ENCODE peak calls at places on chromosomes 16 and 17, in four cellular contexts. One of them, this sample, is unnamed.
A peak's percentile ranks its signal among the peaks of the same experiment; 100 is the strongest.

GRCh38 chr16:70561623-70562022 is 38.0 kb downstream of the SF3B3 start:
- DNase-seq in tibial artery: no peak
- DNase-seq in fibroblast of mammary gland: no peak
- DNase-seq in AG09309: no peak
- DNase-seq in this sample: peak; percentile 90

GRCh38 chr16:29662729-29663019 is 373 bp upstream of the SPN start:
- DNase-seq in tibial artery: no peak
- DNase-seq in fibroblast of mammary gland: no peak
- DNase-seq in AG09309: no peak
- DNase-seq in this sample: no peak

GRCh38 chr17:66647391-66647983 is 187.4 kb upstream of the CACNG5 start:
- DNase-seq in tibial artery: no peak
- DNase-seq in fibroblast of mammary gland: no peak
- DNase-seq in AG09309: no peak
- DNase-seq in this sample: no peak

GRCh38 chr17:80605326-80606066 is 60.9 kb downstream of the RPTOR start:
- DNase-seq in tibial artery: no peak
- DNase-seq in fibroblast of mammary gland: peak; percentile 59
- DNase-seq in AG09309: no peak
- DNase-seq in this sample: peak; percentile 97

GRCh38 chr16:52389045-52389444 is 157.9 kb downstream of the TOX3 start:
- DNase-seq in tibial artery: no peak
- DNase-seq in fibroblast of mammary gland: no peak
- DNase-seq in AG09309: no peak
- DNase-seq in this sample: no peak

GRCh38 chr16:19153876-19154275 is 14.2 kb upstream of the SYT17 start:
- DNase-seq in tibial artery: no peak
- DNase-seq in fibroblast of mammary gland: peak; percentile 10
- DNase-seq in AG09309: no peak
- DNase-seq in this sample: no peak

GRCh38 chr17:76419576-76420245 is 33.2 kb downstream of the UBE2O start:
- DNase-seq in tibial artery: no peak
- DNase-seq in fibroblast of mammary gland: no peak
- DNase-seq in AG09309: no peak
- DNase-seq in this sample: no peak

GRCh38 chr17:44314869-44315661 is 6.7 kb downstream of the RUNDC3A start:
- DNase-seq in tibial artery: no peak
- DNase-seq in fibroblast of mammary gland: no peak
- DNase-seq in AG09309: no peak
- DNase-seq in this sample: peak; percentile 72

GRCh38 chr17:73091770-73092517 is 544 bp downstream of the SLC39A11 start:
- DNase-seq in tibial artery: peak; percentile 33
- DNase-seq in fibroblast of mammary gland: no peak
- DNase-seq in AG09309: no peak
- DNase-seq in this sample: peak; percentile 91

GRCh38 chr17:43771463-43771862 is 7.3 kb downstream of the DUSP3 start:
- DNase-seq in tibial artery: no peak
- DNase-seq in fibroblast of mammary gland: no peak
- DNase-seq in AG09309: no peak
- DNase-seq in this sample: no peak

GRCh38 chr16:57592591-57593003 is 35.8 kb upstream of the ADGRG1 start:
- DNase-seq in tibial artery: no peak
- DNase-seq in fibroblast of mammary gland: no peak
- DNase-seq in AG09309: no peak
- DNase-seq in this sample: no peak

GRCh38 chr17:27846042-27846655 is 45.8 kb upstream of the NOS2 start:
- DNase-seq in tibial artery: no peak
- DNase-seq in fibroblast of mammary gland: no peak
- DNase-seq in AG09309: no peak
- DNase-seq in this sample: no peak

DNA sequence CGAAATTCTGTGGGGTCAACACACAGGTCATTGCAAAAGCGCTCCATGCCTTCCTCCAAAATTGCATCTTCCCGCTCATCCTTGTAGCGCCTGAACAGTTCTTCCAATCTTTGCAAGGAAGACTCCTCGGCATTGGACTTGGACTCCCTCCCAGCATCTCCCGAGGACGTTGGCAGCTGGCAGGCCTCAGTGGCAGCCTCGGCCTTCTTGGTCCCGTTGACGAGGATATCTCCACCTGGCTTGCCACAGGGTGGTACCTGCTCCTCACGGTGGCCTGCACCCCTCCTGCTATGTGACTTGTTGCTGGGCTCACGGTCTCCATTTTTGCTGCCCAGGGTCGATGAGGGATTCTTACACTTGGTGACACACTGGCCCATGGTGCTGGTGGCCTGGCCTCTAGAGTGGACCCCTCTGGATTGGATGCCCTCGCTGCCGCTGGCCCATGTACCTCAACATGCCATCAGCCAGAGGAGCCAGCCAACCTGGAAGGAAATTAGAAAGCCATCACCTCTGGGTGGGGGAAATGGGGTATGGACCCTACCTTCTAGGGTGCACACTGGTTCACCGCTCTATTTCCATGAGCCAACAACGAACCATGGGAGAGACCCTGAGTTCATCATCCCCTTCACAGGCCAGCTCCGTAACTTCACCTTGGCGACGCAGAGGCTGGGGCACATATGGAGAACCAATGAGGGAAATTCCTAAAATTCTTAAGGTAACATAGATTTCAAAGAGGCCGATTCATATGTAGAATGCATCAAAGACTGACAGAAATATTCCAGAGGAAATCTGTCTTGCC is 37.8 kb downstream of the DCUN1D3 start:
- DNase-seq in tibial artery: no peak
- DNase-seq in fibroblast of mammary gland: no peak
- DNase-seq in AG09309: no peak
- DNase-seq in this sample: no peak
- H3K4me3 ChIP-seq in tibial artery: no peak overlapping the region
- H3K4me3 ChIP-seq in fibroblast of mammary gland: no peak overlapping the region
- H3K4me3 ChIP-seq in AG09309: no peak overlapping the region
- H3K4me3 ChIP-seq in this sample: no peak overlapping the region

DNA sequence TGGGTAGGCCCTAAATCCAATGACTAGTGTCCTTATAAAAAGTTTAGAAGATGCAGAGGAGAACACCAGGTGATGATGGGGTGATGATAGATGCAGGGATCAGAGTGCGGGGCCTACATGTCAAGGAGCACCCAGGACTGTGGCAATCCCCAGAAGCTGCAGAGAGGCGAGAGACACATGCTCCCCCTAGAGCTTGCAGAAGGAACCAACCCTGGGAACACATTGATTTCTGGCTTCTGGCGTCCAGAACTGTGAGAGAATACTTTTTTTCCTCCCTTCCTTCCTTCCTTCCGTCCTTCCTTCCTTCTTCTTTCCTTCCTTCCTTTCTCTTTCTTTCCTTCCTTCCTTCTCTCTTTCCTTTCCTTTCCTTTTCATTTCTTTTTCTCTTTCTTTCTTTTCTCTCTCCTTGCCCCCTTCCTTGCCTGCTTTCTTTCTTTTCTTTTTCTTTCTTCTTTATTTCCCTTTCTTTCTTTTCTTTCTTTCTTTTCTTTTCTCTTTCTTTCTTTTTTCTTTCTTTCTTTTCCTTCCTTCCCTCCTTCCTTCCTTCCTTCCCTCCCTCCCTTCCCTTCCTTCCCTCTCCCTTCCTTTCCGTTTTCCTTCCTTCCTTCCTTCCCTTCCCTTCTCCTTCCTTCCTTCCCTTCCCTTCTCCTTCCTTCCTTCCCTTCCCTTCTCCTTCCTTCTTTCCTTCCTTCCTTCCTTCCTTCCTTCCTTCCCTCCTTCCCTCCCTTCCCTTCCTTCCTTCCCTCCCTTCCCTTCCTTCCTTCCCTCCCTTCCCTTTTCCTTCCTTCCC is 134.3 kb downstream of the HAPSTR1 start:
- DNase-seq in tibial artery: no peak
- DNase-seq in fibroblast of mammary gland: no peak
- DNase-seq in AG09309: no peak
- DNase-seq in this sample: no peak
- TF ChIP-seq CTCF in tibial artery: no peak
- TF ChIP-seq CTCF in fibroblast of mammary gland: peak; percentile 26
- TF ChIP-seq CTCF in AG09309: peak; percentile 41
- TF ChIP-seq CTCF in this sample: no peak

GRCh38 chr17:6666077-6666521 is 14.5 kb downstream of the C17orf100 start:
- DNase-seq in tibial artery: peak; percentile 69
- DNase-seq in fibroblast of mammary gland: peak; percentile 81
- DNase-seq in AG09309: peak; percentile 56
- DNase-seq in this sample: peak; percentile 89

GRCh38 chr17:6661464-6661848 is 9.9 kb downstream of the C17orf100 start:
- DNase-seq in tibial artery: no peak
- DNase-seq in fibroblast of mammary gland: no peak
- DNase-seq in AG09309: no peak
- DNase-seq in this sample: no peak

GRCh38 chr17:6660101-6660500 is 8.5 kb downstream of the C17orf100 start:
- DNase-seq in tibial artery: no peak
- DNase-seq in fibroblast of mammary gland: no peak
- DNase-seq in AG09309: no peak
- DNase-seq in this sample: no peak

GRCh38 chr17:6657633-6658287 is 6.2 kb downstream of the C17orf100 start:
- DNase-seq in tibial artery: no peak
- DNase-seq in fibroblast of mammary gland: no peak
- DNase-seq in AG09309: no peak
- DNase-seq in this sample: no peak

GRCh38 chr17:6660765-6661463 is 9.4 kb downstream of the C17orf100 start:
- DNase-seq in tibial artery: no peak
- DNase-seq in fibroblast of mammary gland: no peak
- DNase-seq in AG09309: no peak
- DNase-seq in this sample: no peak
- H3K4me3 ChIP-seq in tibial artery: no peak overlapping the region
- H3K4me3 ChIP-seq in fibroblast of mammary gland: no peak overlapping the region
- H3K4me3 ChIP-seq in AG09309: no peak overlapping the region
- H3K4me3 ChIP-seq in this sample: no peak overlapping the region

GRCh38 chr17:82615084-82616020 is 32.9 kb downstream of the WDR45B start:
- DNase-seq in tibial artery: no peak
- DNase-seq in fibroblast of mammary gland: no peak
- DNase-seq in AG09309: no peak
- DNase-seq in this sample: no peak

GRCh38 chr17:82614095-82614631 is 34.1 kb downstream of the WDR45B start:
- DNase-seq in tibial artery: no peak
- DNase-seq in fibroblast of mammary gland: no peak
- DNase-seq in AG09309: no peak
- DNase-seq in this sample: no peak

GRCh38 chr17:82611140-82612058 is 36.8 kb downstream of the WDR45B start:
- DNase-seq in tibial artery: no peak
- DNase-seq in fibroblast of mammary gland: peak; percentile 39
- DNase-seq in AG09309: no peak
- DNase-seq in this sample: peak; percentile 55

GRCh38 chr17:82616021-82616703 is 32.1 kb downstream of the WDR45B start:
- DNase-seq in tibial artery: no peak
- DNase-seq in fibroblast of mammary gland: no peak
- DNase-seq in AG09309: no peak
- DNase-seq in this sample: no peak

DNA sequence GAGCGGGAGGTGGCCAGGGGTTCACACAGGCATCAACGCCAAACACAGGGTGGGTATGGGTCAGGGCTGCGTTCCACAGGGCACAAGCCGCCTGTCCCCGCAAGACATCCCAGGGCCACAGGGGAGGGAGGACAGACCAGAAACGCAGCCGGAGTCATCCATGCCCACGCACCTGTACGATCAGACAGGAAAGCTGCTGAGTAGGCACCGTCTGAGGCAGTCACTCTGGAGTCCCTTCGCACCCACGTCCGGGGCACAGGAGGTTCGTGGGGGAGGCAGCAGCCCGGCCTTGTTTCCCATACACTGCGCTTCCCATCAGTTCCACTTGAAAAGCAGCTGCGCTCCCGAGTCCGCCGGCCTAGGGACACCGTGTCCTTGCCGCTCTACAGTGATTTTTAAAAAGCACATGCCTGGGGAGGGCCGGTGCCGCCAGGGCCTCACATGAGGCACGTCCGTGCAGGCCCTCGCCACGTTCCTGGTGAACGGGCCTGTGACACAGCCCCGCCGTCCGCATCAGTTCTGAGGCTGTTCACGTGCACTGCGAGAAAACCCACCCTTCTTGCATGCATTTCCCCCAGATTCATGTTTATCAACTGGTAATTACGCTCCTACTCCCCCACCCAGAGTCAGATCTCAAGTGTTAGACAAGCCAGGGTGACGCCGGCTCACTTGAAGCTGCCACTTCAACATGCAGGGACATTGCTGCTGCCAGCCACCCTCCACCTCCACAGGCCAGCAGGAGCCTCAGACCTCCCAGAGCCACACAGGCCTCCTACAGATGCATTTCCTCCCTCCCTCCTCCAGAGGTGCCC is 34.8 kb downstream of the WDR45B start:
- DNase-seq in tibial artery: no peak
- DNase-seq in fibroblast of mammary gland: no peak
- DNase-seq in AG09309: no peak
- DNase-seq in this sample: peak; percentile 66
- TF ChIP-seq CTCF in tibial artery: no peak
- TF ChIP-seq CTCF in fibroblast of mammary gland: no peak
- TF ChIP-seq CTCF in AG09309: no peak
- TF ChIP-seq CTCF in this sample: no peak

DNA sequence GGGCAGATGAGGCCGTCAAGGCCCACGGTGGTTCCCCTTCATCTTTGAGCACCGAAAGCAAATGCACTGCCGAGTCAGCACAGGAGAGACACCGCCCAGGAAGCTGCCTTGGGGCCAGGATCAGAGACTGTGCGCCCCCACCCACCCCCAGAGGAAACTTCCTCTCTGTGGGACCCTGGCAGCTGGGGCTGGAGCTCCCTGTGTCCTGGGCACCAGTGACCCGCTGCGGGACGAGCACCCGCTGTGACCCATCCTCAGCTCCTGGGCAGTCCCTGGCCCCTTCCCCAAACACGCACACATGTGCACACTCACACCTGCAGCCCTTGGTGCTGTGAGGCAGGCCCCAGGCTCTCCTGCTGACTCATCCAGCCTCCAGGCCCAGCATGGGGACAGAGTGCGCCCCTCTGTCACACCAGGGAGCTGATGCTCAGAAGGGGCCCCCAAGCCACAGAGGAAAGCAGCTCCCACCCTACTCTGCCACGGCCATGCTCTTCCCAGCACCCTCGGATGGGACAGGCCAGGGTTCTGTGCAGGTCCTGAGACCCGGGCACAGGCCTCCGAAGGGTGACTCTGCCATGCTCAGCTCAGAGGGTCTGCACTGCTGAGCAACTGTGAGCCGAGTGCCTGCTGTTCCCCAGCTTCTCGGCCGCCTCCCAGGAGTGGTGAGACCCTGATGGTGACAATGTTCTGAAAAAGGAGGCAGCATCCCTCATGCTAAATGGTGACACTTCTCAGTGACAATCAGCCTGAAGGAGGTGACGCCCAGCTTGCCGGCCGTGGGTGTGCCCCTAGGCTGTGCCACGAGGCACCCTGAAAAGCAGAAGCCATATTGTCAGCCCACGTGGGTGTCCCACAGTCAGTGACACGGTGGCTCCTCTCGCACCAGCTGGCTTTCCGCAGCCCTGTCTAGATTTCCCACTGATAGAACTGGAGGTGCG is 3.6 kb downstream of the PIEZO1 start:
- DNase-seq in tibial artery: peak; percentile 62
- DNase-seq in fibroblast of mammary gland: no peak
- DNase-seq in AG09309: no peak
- DNase-seq in this sample: no peak
- H3K4me3 ChIP-seq in tibial artery: no peak overlapping the region
- H3K4me3 ChIP-seq in fibroblast of mammary gland: no peak overlapping the region
- H3K4me3 ChIP-seq in AG09309: no peak overlapping the region
- H3K4me3 ChIP-seq in this sample: no peak overlapping the region

This sample was measured in epithelial cell of esophagus.